ENCODE peak calls at places on chromosomes 6 and 20, in six cellular contexts. G is NCI-H1105, Y is D341Med, X is GM13977, P is LoVo, M is non-pigmented ciliary epithelial cell. A is an unnamed sample.

GRCh38 chr20:48463096-48463710 is 364.6 kb downstream of the PREX1 start:
- DNase-seq in G (no peak), Y (no peak), X (no peak), P (no peak), M (no peak), A (peak)

GRCh38 chr20:16518068-16518783 is 55.0 kb downstream of the KIF16B start:
- DNase-seq in G (peak), Y (peak), X (peak), P (peak), M (no peak), A (peak)

GRCh38 chr6:17816921-17817611 is 110.3 kb upstream of the NUP153 start:
- DNase-seq in G (no peak), Y (no peak), X (no peak), P (no peak), M (no peak), A (peak)

GRCh38 chr6:136104556-136104955 is 145.6 kb downstream of the MTFR2 start:
- DNase-seq in G (no peak), Y (no peak), X (no peak), P (no peak), M (no peak), A (no peak)

GRCh38 chr20:25863536-25864325 is 167.1 kb upstream of the ZNF337 start:
- DNase-seq in G (no peak), Y (no peak), X (no peak), P (no peak), M (no peak), A (peak)

GRCh38 chr6:101445527-101445926 is 52.0 kb downstream of the GRIK2 start:
- DNase-seq in G (no peak), Y (no peak), X (no peak), P (no peak), M (no peak), A (no peak)

GRCh38 chr6:125254321-125254720 is 47.4 kb downstream of the HDDC2 start:
- DNase-seq in G (no peak), Y (peak), X (no peak), P (no peak), M (no peak), A (no peak)

GRCh38 chr20:34037121-34037520 is 43.4 kb downstream of the RALY start:
- DNase-seq in G (no peak), Y (no peak), X (peak), P (no peak), M (no peak), A (no peak)

GRCh38 chr6:94600648-94601047 is 976.7 kb upstream of the MANEA start:
- DNase-seq in G (no peak), Y (no peak), X (no peak), P (no peak), M (no peak), A (no peak)

GRCh38 chr20:11849270-11849920 is 68.3 kb upstream of the BTBD3 start:
- DNase-seq in G (peak), Y (no peak), X (no peak), P (peak), M (no peak), A (no peak)

GRCh38 chr6:136757150-136757549 is 35.1 kb downstream of the MAP3K5 start:
- DNase-seq in G (no peak), Y (no peak), X (no peak), P (no peak), M (no peak), A (no peak)

GRCh38 chr20:12896180-12896579 is 112.6 kb upstream of the SPTLC3 start:
- DNase-seq in G (no peak), Y (no peak), X (no peak), P (no peak), M (no peak), A (no peak)

GRCh38 chr6:31086788-31087440 is 25.5 kb downstream of the C6orf15 start:
- DNase-seq in G (no peak), Y (no peak), X (no peak), P (peak), M (peak), A (no peak)

GRCh38 chr6:151963001-151963400 is 155.5 kb downstream of the ESR1 start:
- DNase-seq in G (no peak), Y (no peak), X (no peak), P (no peak), M (no peak), A (no peak)

GRCh38 chr6:71351190-71351589 is 62.6 kb downstream of the OGFRL1 start:
- DNase-seq in G (no peak), Y (no peak), X (no peak), P (no peak), M (no peak), A (no peak)

GRCh38 chr6:68639826-68640505 is 4.9 kb downstream of the ADGRB3 start:
- DNase-seq in G (no peak), Y (no peak), X (no peak), P (no peak), M (no peak), A (no peak)

GRCh38 chr20:25470045-25470444 is 62.6 kb downstream of the GINS1 start:
- DNase-seq in G (peak), Y (peak), X (peak), P (peak), M (no peak), A (peak)

GRCh38 chr6:138248011-138248410 is 29.7 kb upstream of the PBOV1 start:
- DNase-seq in G (no peak), Y (no peak), X (no peak), P (no peak), M (no peak), A (no peak)

GRCh38 chr6:158160932-158161539 is 7.0 kb downstream of the SERAC1 start:
- DNase-seq in G (no peak), Y (no peak), X (no peak), P (no peak), M (no peak), A (no peak)

GRCh38 chr20:35871311-35871771 is 83.0 kb downstream of the SCAND1 start:
- DNase-seq in G (peak), Y (no peak), X (no peak), P (peak), M (no peak), A (no peak)

A was measured in glutamatergic neuron.